ENCODE peak calls at places on chromosomes 16 and 17, in eight cellular contexts. One of them, this sample, is unnamed.

GRCh38 chr16:81655474-81656162 is 123.5 kb upstream of the PLCG2 start:
- DNase-seq in NCI-H524: no peak
- DNase-seq in GM23248: no peak
- DNase-seq in KBM-7: peak
- DNase-seq in nucleus accumbens: no peak
- DNase-seq in central memory CD8-positive, alpha-beta T cell: no peak
- DNase-seq in stimulated activated naive CD4-positive, alpha-beta T cell: no peak
- DNase-seq in amniotic stem cell: no peak
- DNase-seq in this sample: no peak

GRCh38 chr17:65987988-65988387 is 203.9 kb downstream of the CEP112 start:
- DNase-seq in central memory CD8-positive, alpha-beta T cell: no peak
- DNase-seq in nucleus accumbens: no peak
- DNase-seq in GM23248: peak
- DNase-seq in stimulated activated naive CD4-positive, alpha-beta T cell: no peak
- DNase-seq in amniotic stem cell: no peak
- DNase-seq in KBM-7: peak
- DNase-seq in NCI-H524: peak
- DNase-seq in this sample: peak

GRCh38 chr16:4200000-4200780 is 41.7 kb downstream of the SRL start:
- DNase-seq in NCI-H524: no peak
- DNase-seq in stimulated activated naive CD4-positive, alpha-beta T cell: no peak
- DNase-seq in GM23248: peak
- DNase-seq in amniotic stem cell: peak
- DNase-seq in KBM-7: peak
- DNase-seq in central memory CD8-positive, alpha-beta T cell: no peak
- DNase-seq in nucleus accumbens: peak
- DNase-seq in this sample: peak

GRCh38 chr17:59652119-59652518 is 32.4 kb downstream of the CLTC start:
- DNase-seq in NCI-H524: no peak
- DNase-seq in central memory CD8-positive, alpha-beta T cell: no peak
- DNase-seq in GM23248: peak
- DNase-seq in amniotic stem cell: peak
- DNase-seq in nucleus accumbens: no peak
- DNase-seq in KBM-7: no peak
- DNase-seq in stimulated activated naive CD4-positive, alpha-beta T cell: no peak
- DNase-seq in this sample: peak

GRCh38 chr17:75516619-75517276 is 420 bp downstream of the TSEN54 start:
- DNase-seq in central memory CD8-positive, alpha-beta T cell: no peak
- DNase-seq in KBM-7: peak
- DNase-seq in stimulated activated naive CD4-positive, alpha-beta T cell: peak
- DNase-seq in NCI-H524: no peak
- DNase-seq in GM23248: peak
- DNase-seq in amniotic stem cell: no peak
- DNase-seq in nucleus accumbens: no peak
- DNase-seq in this sample: peak

GRCh38 chr16:4260360-4260759 is 12.5 kb downstream of the TFAP4 start:
- DNase-seq in stimulated activated naive CD4-positive, alpha-beta T cell: no peak
- DNase-seq in GM23248: no peak
- DNase-seq in nucleus accumbens: no peak
- DNase-seq in KBM-7: no peak
- DNase-seq in NCI-H524: no peak
- DNase-seq in central memory CD8-positive, alpha-beta T cell: no peak
- DNase-seq in amniotic stem cell: no peak
- DNase-seq in this sample: no peak

GRCh38 chr17:65855245-65855644 is 293.8 kb upstream of the AXIN2 start:
- DNase-seq in NCI-H524: no peak
- DNase-seq in nucleus accumbens: no peak
- DNase-seq in KBM-7: no peak
- DNase-seq in stimulated activated naive CD4-positive, alpha-beta T cell: no peak
- DNase-seq in amniotic stem cell: no peak
- DNase-seq in GM23248: no peak
- DNase-seq in central memory CD8-positive, alpha-beta T cell: no peak
- DNase-seq in this sample: peak

GRCh38 chr16:78503501-78504110 is 404.2 kb downstream of the WWOX start:
- DNase-seq in KBM-7: peak
- DNase-seq in nucleus accumbens: peak
- DNase-seq in stimulated activated naive CD4-positive, alpha-beta T cell: peak
- DNase-seq in central memory CD8-positive, alpha-beta T cell: peak
- DNase-seq in NCI-H524: no peak
- DNase-seq in GM23248: peak
- DNase-seq in amniotic stem cell: no peak
- DNase-seq in this sample: peak

GRCh38 chr17:4573682-4574081 is 10.6 kb upstream of the SMTNL2 start:
- DNase-seq in nucleus accumbens: no peak
- DNase-seq in GM23248: peak
- DNase-seq in central memory CD8-positive, alpha-beta T cell: peak
- DNase-seq in amniotic stem cell: no peak
- DNase-seq in stimulated activated naive CD4-positive, alpha-beta T cell: no peak
- DNase-seq in NCI-H524: no peak
- DNase-seq in KBM-7: no peak
- DNase-seq in this sample: no peak

GRCh38 chr17:56291226-56291805 is 138.0 kb downstream of the ANKFN1 start:
- DNase-seq in central memory CD8-positive, alpha-beta T cell: no peak
- DNase-seq in amniotic stem cell: no peak
- DNase-seq in nucleus accumbens: no peak
- DNase-seq in NCI-H524: no peak
- DNase-seq in KBM-7: no peak
- DNase-seq in GM23248: peak
- DNase-seq in stimulated activated naive CD4-positive, alpha-beta T cell: no peak
- DNase-seq in this sample: no peak